ENCODE peak calls at places on chromosome 13, in ten cellular contexts. R is WTC11; P is stimulated activated CD8-positive, alpha-beta memory T cell treated with anti-CD3 and anti-CD28 coated beads, Interleukin-2, amount 100 ng/mL, for 1 hour; S is LoVo; G is cardiac fibroblast; Y is erythroblast; B is activated CD4-positive, alpha-beta T cell treated with anti-CD3 and anti-CD28 coated beads, Interleukin-2, amount 50 U/mL, for 1 hour; F is WERI-Rb-1; X is HFF-Myc; C is fibroblast of gingiva. D is an unnamed sample.

GRCh38 chr13:51668580-51669195 is 84.4 kb downstream of the WDFY2 start:
- DNase-seq in R (no peak), P (no peak), S (no peak), G (no peak), Y (no peak), B (no peak), F (no peak), X (no peak), C (no peak), D (no peak)

GRCh38 chr13:36887758-36888521 is 32.1 kb downstream of the SMAD9 start:
- DNase-seq in R (no peak), P (no peak), S (no peak), G (no peak), Y (peak; percentile 10), B (no peak), F (no peak), X (no peak), C (no peak), D (no peak)

GRCh38 chr13:60351326-60351725 is 45.7 kb upstream of the TDRD3 start:
- DNase-seq in R (no peak), P (no peak), S (peak; percentile 31), G (peak; percentile 81), Y (no peak), B (no peak), F (no peak), X (peak; percentile 88), C (peak; percentile 97), D (peak; percentile 87)

GRCh38 chr13:75798353-75799245 is 162.5 kb downstream of the LMO7 start:
- DNase-seq in R (no peak), P (no peak), S (peak; percentile 85), G (peak; percentile 37), Y (no peak), B (no peak), F (no peak), X (peak; percentile 47), C (no peak), D (no peak)

GRCh38 chr13:72261732-72262131 is 394.7 kb upstream of the DACH1 start:
- DNase-seq in R (no peak), P (no peak), S (no peak), G (no peak), Y (no peak), B (no peak), F (no peak), X (no peak), C (no peak), D (no peak)

GRCh38 chr13:101447852-101448251 is 4.6 kb upstream of the ITGBL1 start:
- DNase-seq in R (no peak), P (no peak), S (no peak), G (peak; percentile 3), Y (no peak), B (no peak), F (peak; percentile 93), X (no peak), C (no peak), D (no peak)

GRCh38 chr13:32838985-32839384 is 177.2 kb upstream of the KL start:
- DNase-seq in R (no peak), P (no peak), S (no peak), G (peak; percentile 29), Y (no peak), B (no peak), F (no peak), X (no peak), C (peak; percentile 53), D (no peak)

GRCh38 chr13:42878721-42879120 is 97.3 kb downstream of the FAM216B start:
- DNase-seq in R (no peak), P (no peak), S (no peak), G (peak; percentile 68), Y (no peak), B (no peak), F (no peak), X (no peak), C (no peak), D (no peak)

GRCh38 chr13:23966221-23966690 is 69.0 kb upstream of the C1QTNF9B start:
- DNase-seq in R (no peak), P (no peak), S (no peak), G (no peak), Y (no peak), B (no peak), F (no peak), X (no peak), C (no peak), D (no peak)

GRCh38 chr13:21466527-21466926 is 7.4 kb upstream of the ZDHHC20 start:
- DNase-seq in R (no peak), P (no peak), S (no peak), G (no peak), Y (no peak), B (no peak), F (no peak), X (no peak), C (no peak), D (no peak)

GRCh38 chr13:106836186-106836802 is 268.4 kb upstream of the ARGLU1 start:
- DNase-seq in R (no peak), P (no peak), S (no peak), G (no peak), Y (no peak), B (no peak), F (no peak), X (no peak), C (no peak), D (no peak)